ENCODE peak calls at places on chromosomes 13 and 19, in nine cellular contexts. One of them, this sample, is unnamed.

GRCh38 chr13:24683833-24684599 is 3.8 kb downstream of the ATP12A start:
- DNase-seq in NCI-H1417 treated with DMSO at 0.1 percent for 48 hours: no peak
- DNase-seq in sigmoid colon: no peak
- DNase-seq in activated CD4-positive, CD25-positive, alpha-beta regulatory T cell: peak; percentile 34
- DNase-seq in amygdala: no peak
- DNase-seq in CD4-positive, alpha-beta memory T cell: peak; percentile 56
- DNase-seq in activated CD4-positive, alpha-beta T cell treated with anti-CD3 and anti-CD28 coated beads, Interleukin-2, amount 50 U/mL, for 24 hours: peak; percentile 42
- DNase-seq in stimulated activated CD4-positive, alpha-beta T cell treated with anti-CD3 and anti-CD28 coated beads, Interleukin-2, amount 100 ng/mL, for 48 hours: peak; percentile 69
- DNase-seq in ELR: peak; percentile 55
- DNase-seq in this sample: peak; percentile 29

GRCh38 chr19:10205636-10206035 is 10.9 kb upstream of the DNMT1 start:
- DNase-seq in amygdala: no peak
- DNase-seq in sigmoid colon: no peak
- DNase-seq in activated CD4-positive, alpha-beta T cell treated with anti-CD3 and anti-CD28 coated beads, Interleukin-2, amount 50 U/mL, for 24 hours: no peak
- DNase-seq in ELR: no peak
- DNase-seq in stimulated activated CD4-positive, alpha-beta T cell treated with anti-CD3 and anti-CD28 coated beads, Interleukin-2, amount 100 ng/mL, for 48 hours: no peak
- DNase-seq in NCI-H1417 treated with DMSO at 0.1 percent for 48 hours: no peak
- DNase-seq in activated CD4-positive, CD25-positive, alpha-beta regulatory T cell: no peak
- DNase-seq in CD4-positive, alpha-beta memory T cell: no peak
- DNase-seq in this sample: no peak

GRCh38 chr19:7970716-7971448 is 27.4 kb upstream of the TIMM44 start:
- DNase-seq in NCI-H1417 treated with DMSO at 0.1 percent for 48 hours: no peak
- DNase-seq in CD4-positive, alpha-beta memory T cell: no peak
- DNase-seq in activated CD4-positive, alpha-beta T cell treated with anti-CD3 and anti-CD28 coated beads, Interleukin-2, amount 50 U/mL, for 24 hours: no peak
- DNase-seq in ELR: peak; percentile 64
- DNase-seq in stimulated activated CD4-positive, alpha-beta T cell treated with anti-CD3 and anti-CD28 coated beads, Interleukin-2, amount 100 ng/mL, for 48 hours: peak; percentile 15
- DNase-seq in amygdala: no peak
- DNase-seq in sigmoid colon: no peak
- DNase-seq in activated CD4-positive, CD25-positive, alpha-beta regulatory T cell: no peak
- DNase-seq in this sample: no peak

GRCh38 chr19:4342421-4343055 is 824 bp upstream of the MPND start:
- DNase-seq in NCI-H1417 treated with DMSO at 0.1 percent for 48 hours: peak; percentile 100
- DNase-seq in amygdala: peak; percentile 100
- DNase-seq in activated CD4-positive, alpha-beta T cell treated with anti-CD3 and anti-CD28 coated beads, Interleukin-2, amount 50 U/mL, for 24 hours: peak; percentile 94
- DNase-seq in ELR: peak; percentile 100
- DNase-seq in CD4-positive, alpha-beta memory T cell: peak; percentile 98
- DNase-seq in sigmoid colon: peak; percentile 99
- DNase-seq in activated CD4-positive, CD25-positive, alpha-beta regulatory T cell: peak; percentile 90
- DNase-seq in stimulated activated CD4-positive, alpha-beta T cell treated with anti-CD3 and anti-CD28 coated beads, Interleukin-2, amount 100 ng/mL, for 48 hours: peak; percentile 82
- DNase-seq in this sample: peak; percentile 83

GRCh38 chr19:58305932-58306323 is 751 bp downstream of the ERVK3-1 start:
- DNase-seq in sigmoid colon: no peak
- DNase-seq in stimulated activated CD4-positive, alpha-beta T cell treated with anti-CD3 and anti-CD28 coated beads, Interleukin-2, amount 100 ng/mL, for 48 hours: no peak
- DNase-seq in amygdala: no peak
- DNase-seq in activated CD4-positive, alpha-beta T cell treated with anti-CD3 and anti-CD28 coated beads, Interleukin-2, amount 50 U/mL, for 24 hours: no peak
- DNase-seq in activated CD4-positive, CD25-positive, alpha-beta regulatory T cell: no peak
- DNase-seq in ELR: no peak
- DNase-seq in CD4-positive, alpha-beta memory T cell: peak; percentile 40
- DNase-seq in NCI-H1417 treated with DMSO at 0.1 percent for 48 hours: no peak
- DNase-seq in this sample: no peak

GRCh38 chr13:46210362-46211083 is 1.2 kb upstream of the LRRC63 start:
- DNase-seq in amygdala: no peak
- DNase-seq in NCI-H1417 treated with DMSO at 0.1 percent for 48 hours: no peak
- DNase-seq in activated CD4-positive, alpha-beta T cell treated with anti-CD3 and anti-CD28 coated beads, Interleukin-2, amount 50 U/mL, for 24 hours: no peak
- DNase-seq in sigmoid colon: no peak
- DNase-seq in activated CD4-positive, CD25-positive, alpha-beta regulatory T cell: no peak
- DNase-seq in stimulated activated CD4-positive, alpha-beta T cell treated with anti-CD3 and anti-CD28 coated beads, Interleukin-2, amount 100 ng/mL, for 48 hours: no peak
- DNase-seq in ELR: no peak
- DNase-seq in CD4-positive, alpha-beta memory T cell: no peak
- DNase-seq in this sample: no peak

GRCh38 chr13:89967701-89968100 is 1379.8 kb upstream of the MIR17HG start:
- DNase-seq in amygdala: no peak
- DNase-seq in activated CD4-positive, CD25-positive, alpha-beta regulatory T cell: no peak
- DNase-seq in activated CD4-positive, alpha-beta T cell treated with anti-CD3 and anti-CD28 coated beads, Interleukin-2, amount 50 U/mL, for 24 hours: no peak
- DNase-seq in ELR: no peak
- DNase-seq in CD4-positive, alpha-beta memory T cell: no peak
- DNase-seq in stimulated activated CD4-positive, alpha-beta T cell treated with anti-CD3 and anti-CD28 coated beads, Interleukin-2, amount 100 ng/mL, for 48 hours: no peak
- DNase-seq in NCI-H1417 treated with DMSO at 0.1 percent for 48 hours: no peak
- DNase-seq in sigmoid colon: no peak
- DNase-seq in this sample: no peak

GRCh38 chr19:10514211-10515145 is 2.8 kb downstream of the S1PR5 start:
- DNase-seq in NCI-H1417 treated with DMSO at 0.1 percent for 48 hours: no peak
- DNase-seq in CD4-positive, alpha-beta memory T cell: no peak
- DNase-seq in ELR: no peak
- DNase-seq in sigmoid colon: no peak
- DNase-seq in stimulated activated CD4-positive, alpha-beta T cell treated with anti-CD3 and anti-CD28 coated beads, Interleukin-2, amount 100 ng/mL, for 48 hours: peak; percentile 33
- DNase-seq in amygdala: no peak
- DNase-seq in activated CD4-positive, CD25-positive, alpha-beta regulatory T cell: no peak
- DNase-seq in activated CD4-positive, alpha-beta T cell treated with anti-CD3 and anti-CD28 coated beads, Interleukin-2, amount 50 U/mL, for 24 hours: no peak
- DNase-seq in this sample: peak; percentile 9

GRCh38 chr13:28473044-28473443 is 21.9 kb downstream of the FLT1 start:
- DNase-seq in CD4-positive, alpha-beta memory T cell: no peak
- DNase-seq in activated CD4-positive, alpha-beta T cell treated with anti-CD3 and anti-CD28 coated beads, Interleukin-2, amount 50 U/mL, for 24 hours: no peak
- DNase-seq in NCI-H1417 treated with DMSO at 0.1 percent for 48 hours: no peak
- DNase-seq in stimulated activated CD4-positive, alpha-beta T cell treated with anti-CD3 and anti-CD28 coated beads, Interleukin-2, amount 100 ng/mL, for 48 hours: no peak
- DNase-seq in ELR: no peak
- DNase-seq in activated CD4-positive, CD25-positive, alpha-beta regulatory T cell: no peak
- DNase-seq in sigmoid colon: no peak
- DNase-seq in amygdala: no peak
- DNase-seq in this sample: no peak

GRCh38 chr13:33034061-33034460 is 17.8 kb downstream of the KL start:
- DNase-seq in ELR: no peak
- DNase-seq in activated CD4-positive, alpha-beta T cell treated with anti-CD3 and anti-CD28 coated beads, Interleukin-2, amount 50 U/mL, for 24 hours: no peak
- DNase-seq in NCI-H1417 treated with DMSO at 0.1 percent for 48 hours: no peak
- DNase-seq in stimulated activated CD4-positive, alpha-beta T cell treated with anti-CD3 and anti-CD28 coated beads, Interleukin-2, amount 100 ng/mL, for 48 hours: no peak
- DNase-seq in activated CD4-positive, CD25-positive, alpha-beta regulatory T cell: no peak
- DNase-seq in sigmoid colon: no peak
- DNase-seq in CD4-positive, alpha-beta memory T cell: no peak
- DNase-seq in amygdala: no peak
- DNase-seq in this sample: no peak

GRCh38 chr19:45443462-45444317 is 20.0 kb upstream of the ERCC1 start:
- DNase-seq in CD4-positive, alpha-beta memory T cell: peak; percentile 75
- DNase-seq in stimulated activated CD4-positive, alpha-beta T cell treated with anti-CD3 and anti-CD28 coated beads, Interleukin-2, amount 100 ng/mL, for 48 hours: peak; percentile 40
- DNase-seq in amygdala: peak; percentile 65
- DNase-seq in activated CD4-positive, alpha-beta T cell treated with anti-CD3 and anti-CD28 coated beads, Interleukin-2, amount 50 U/mL, for 24 hours: peak; percentile 31
- DNase-seq in sigmoid colon: peak; percentile 99
- DNase-seq in ELR: peak; percentile 96
- DNase-seq in NCI-H1417 treated with DMSO at 0.1 percent for 48 hours: no peak
- DNase-seq in activated CD4-positive, CD25-positive, alpha-beta regulatory T cell: no peak
- DNase-seq in this sample: peak; percentile 30

GRCh38 chr13:113785051-113786010 is 26.3 kb downstream of the TMEM255B start:
- DNase-seq in amygdala: no peak
- DNase-seq in NCI-H1417 treated with DMSO at 0.1 percent for 48 hours: no peak
- DNase-seq in sigmoid colon: no peak
- DNase-seq in activated CD4-positive, CD25-positive, alpha-beta regulatory T cell: no peak
- DNase-seq in ELR: peak; percentile 97
- DNase-seq in activated CD4-positive, alpha-beta T cell treated with anti-CD3 and anti-CD28 coated beads, Interleukin-2, amount 50 U/mL, for 24 hours: no peak
- DNase-seq in stimulated activated CD4-positive, alpha-beta T cell treated with anti-CD3 and anti-CD28 coated beads, Interleukin-2, amount 100 ng/mL, for 48 hours: peak; percentile 10
- DNase-seq in CD4-positive, alpha-beta memory T cell: no peak
- DNase-seq in this sample: no peak

GRCh38 chr13:25709088-25709487 is 337.3 kb downstream of the ATP8A2 start:
- DNase-seq in activated CD4-positive, CD25-positive, alpha-beta regulatory T cell: no peak
- DNase-seq in stimulated activated CD4-positive, alpha-beta T cell treated with anti-CD3 and anti-CD28 coated beads, Interleukin-2, amount 100 ng/mL, for 48 hours: no peak
- DNase-seq in NCI-H1417 treated with DMSO at 0.1 percent for 48 hours: no peak
- DNase-seq in activated CD4-positive, alpha-beta T cell treated with anti-CD3 and anti-CD28 coated beads, Interleukin-2, amount 50 U/mL, for 24 hours: no peak
- DNase-seq in sigmoid colon: no peak
- DNase-seq in CD4-positive, alpha-beta memory T cell: no peak
- DNase-seq in amygdala: no peak
- DNase-seq in ELR: no peak
- DNase-seq in this sample: no peak

GRCh38 chr13:111347438-111347837 is 27.0 kb downstream of the TEX29 start:
- DNase-seq in activated CD4-positive, alpha-beta T cell treated with anti-CD3 and anti-CD28 coated beads, Interleukin-2, amount 50 U/mL, for 24 hours: no peak
- DNase-seq in ELR: peak; percentile 6
- DNase-seq in sigmoid colon: no peak
- DNase-seq in activated CD4-positive, CD25-positive, alpha-beta regulatory T cell: no peak
- DNase-seq in CD4-positive, alpha-beta memory T cell: no peak
- DNase-seq in amygdala: no peak
- DNase-seq in stimulated activated CD4-positive, alpha-beta T cell treated with anti-CD3 and anti-CD28 coated beads, Interleukin-2, amount 100 ng/mL, for 48 hours: no peak
- DNase-seq in NCI-H1417 treated with DMSO at 0.1 percent for 48 hours: no peak
- DNase-seq in this sample: no peak

GRCh38 chr19:4988770-4989251 is 19.9 kb downstream of the KDM4B start:
- DNase-seq in amygdala: no peak
- DNase-seq in ELR: peak; percentile 92
- DNase-seq in activated CD4-positive, alpha-beta T cell treated with anti-CD3 and anti-CD28 coated beads, Interleukin-2, amount 50 U/mL, for 24 hours: no peak
- DNase-seq in NCI-H1417 treated with DMSO at 0.1 percent for 48 hours: no peak
- DNase-seq in stimulated activated CD4-positive, alpha-beta T cell treated with anti-CD3 and anti-CD28 coated beads, Interleukin-2, amount 100 ng/mL, for 48 hours: no peak
- DNase-seq in sigmoid colon: peak; percentile 90
- DNase-seq in CD4-positive, alpha-beta memory T cell: no peak
- DNase-seq in activated CD4-positive, CD25-positive, alpha-beta regulatory T cell: no peak
- DNase-seq in this sample: no peak

GRCh38 chr19:2618611-2619010 is 83.9 kb downstream of the GNG7 start:
- DNase-seq in activated CD4-positive, alpha-beta T cell treated with anti-CD3 and anti-CD28 coated beads, Interleukin-2, amount 50 U/mL, for 24 hours: peak; percentile 76
- DNase-seq in sigmoid colon: peak; percentile 80
- DNase-seq in ELR: peak; percentile 76
- DNase-seq in activated CD4-positive, CD25-positive, alpha-beta regulatory T cell: peak; percentile 27
- DNase-seq in stimulated activated CD4-positive, alpha-beta T cell treated with anti-CD3 and anti-CD28 coated beads, Interleukin-2, amount 100 ng/mL, for 48 hours: peak; percentile 74
- DNase-seq in CD4-positive, alpha-beta memory T cell: peak; percentile 84
- DNase-seq in amygdala: no peak
- DNase-seq in NCI-H1417 treated with DMSO at 0.1 percent for 48 hours: no peak
- DNase-seq in this sample: peak; percentile 27

GRCh38 chr13:95608640-95609280 is 35.7 kb downstream of the DZIP1 start:
- DNase-seq in ELR: no peak
- DNase-seq in CD4-positive, alpha-beta memory T cell: no peak
- DNase-seq in activated CD4-positive, alpha-beta T cell treated with anti-CD3 and anti-CD28 coated beads, Interleukin-2, amount 50 U/mL, for 24 hours: no peak
- DNase-seq in NCI-H1417 treated with DMSO at 0.1 percent for 48 hours: no peak
- DNase-seq in activated CD4-positive, CD25-positive, alpha-beta regulatory T cell: no peak
- DNase-seq in stimulated activated CD4-positive, alpha-beta T cell treated with anti-CD3 and anti-CD28 coated beads, Interleukin-2, amount 100 ng/mL, for 48 hours: no peak
- DNase-seq in sigmoid colon: no peak
- DNase-seq in amygdala: no peak
- DNase-seq in this sample: no peak

GRCh38 chr13:31349156-31349555 is 149.4 kb downstream of the B3GLCT start:
- DNase-seq in amygdala: no peak
- DNase-seq in CD4-positive, alpha-beta memory T cell: no peak
- DNase-seq in activated CD4-positive, CD25-positive, alpha-beta regulatory T cell: no peak
- DNase-seq in ELR: peak; percentile 2
- DNase-seq in stimulated activated CD4-positive, alpha-beta T cell treated with anti-CD3 and anti-CD28 coated beads, Interleukin-2, amount 100 ng/mL, for 48 hours: no peak
- DNase-seq in sigmoid colon: no peak
- DNase-seq in NCI-H1417 treated with DMSO at 0.1 percent for 48 hours: no peak
- DNase-seq in activated CD4-positive, alpha-beta T cell treated with anti-CD3 and anti-CD28 coated beads, Interleukin-2, amount 50 U/mL, for 24 hours: no peak
- DNase-seq in this sample: no peak

GRCh38 chr19:495440-496332 is 600 bp upstream of the MADCAM1 start:
- DNase-seq in activated CD4-positive, alpha-beta T cell treated with anti-CD3 and anti-CD28 coated beads, Interleukin-2, amount 50 U/mL, for 24 hours: no peak
- DNase-seq in stimulated activated CD4-positive, alpha-beta T cell treated with anti-CD3 and anti-CD28 coated beads, Interleukin-2, amount 100 ng/mL, for 48 hours: peak; percentile 70
- DNase-seq in amygdala: peak; percentile 30
- DNase-seq in sigmoid colon: no peak
- DNase-seq in activated CD4-positive, CD25-positive, alpha-beta regulatory T cell: no peak
- DNase-seq in NCI-H1417 treated with DMSO at 0.1 percent for 48 hours: no peak
- DNase-seq in ELR: peak; percentile 69
- DNase-seq in CD4-positive, alpha-beta memory T cell: peak; percentile 39
- DNase-seq in this sample: no peak

GRCh38 chr13:112245179-112245724 is 130.9 kb upstream of the SPACA7 start:
- DNase-seq in activated CD4-positive, CD25-positive, alpha-beta regulatory T cell: no peak
- DNase-seq in amygdala: no peak
- DNase-seq in stimulated activated CD4-positive, alpha-beta T cell treated with anti-CD3 and anti-CD28 coated beads, Interleukin-2, amount 100 ng/mL, for 48 hours: no peak
- DNase-seq in CD4-positive, alpha-beta memory T cell: no peak
- DNase-seq in ELR: no peak
- DNase-seq in sigmoid colon: peak; percentile 50
- DNase-seq in activated CD4-positive, alpha-beta T cell treated with anti-CD3 and anti-CD28 coated beads, Interleukin-2, amount 50 U/mL, for 24 hours: no peak
- DNase-seq in NCI-H1417 treated with DMSO at 0.1 percent for 48 hours: no peak
- DNase-seq in this sample: no peak

GRCh38 chr19:15124572-15125231 is 17.5 kb downstream of the SYDE1 start:
- DNase-seq in activated CD4-positive, CD25-positive, alpha-beta regulatory T cell: no peak
- DNase-seq in CD4-positive, alpha-beta memory T cell: no peak
- DNase-seq in stimulated activated CD4-positive, alpha-beta T cell treated with anti-CD3 and anti-CD28 coated beads, Interleukin-2, amount 100 ng/mL, for 48 hours: no peak
- DNase-seq in activated CD4-positive, alpha-beta T cell treated with anti-CD3 and anti-CD28 coated beads, Interleukin-2, amount 50 U/mL, for 24 hours: no peak
- DNase-seq in NCI-H1417 treated with DMSO at 0.1 percent for 48 hours: peak; percentile 43
- DNase-seq in ELR: no peak
- DNase-seq in amygdala: no peak
- DNase-seq in sigmoid colon: peak; percentile 76
- DNase-seq in this sample: no peak

GRCh38 chr13:110647365-110647737 is 32.0 kb downstream of the NAXD start:
- DNase-seq in CD4-positive, alpha-beta memory T cell: no peak
- DNase-seq in ELR: no peak
- DNase-seq in NCI-H1417 treated with DMSO at 0.1 percent for 48 hours: no peak
- DNase-seq in activated CD4-positive, alpha-beta T cell treated with anti-CD3 and anti-CD28 coated beads, Interleukin-2, amount 50 U/mL, for 24 hours: no peak
- DNase-seq in sigmoid colon: peak; percentile 61
- DNase-seq in amygdala: no peak
- DNase-seq in stimulated activated CD4-positive, alpha-beta T cell treated with anti-CD3 and anti-CD28 coated beads, Interleukin-2, amount 100 ng/mL, for 48 hours: no peak
- DNase-seq in activated CD4-positive, CD25-positive, alpha-beta regulatory T cell: no peak
- DNase-seq in this sample: no peak

GRCh38 chr13:110811008-110811720 is 97.7 kb downstream of the ING1 start:
- DNase-seq in NCI-H1417 treated with DMSO at 0.1 percent for 48 hours: no peak
- DNase-seq in ELR: no peak
- DNase-seq in amygdala: no peak
- DNase-seq in sigmoid colon: no peak
- DNase-seq in activated CD4-positive, alpha-beta T cell treated with anti-CD3 and anti-CD28 coated beads, Interleukin-2, amount 50 U/mL, for 24 hours: no peak
- DNase-seq in stimulated activated CD4-positive, alpha-beta T cell treated with anti-CD3 and anti-CD28 coated beads, Interleukin-2, amount 100 ng/mL, for 48 hours: no peak
- DNase-seq in CD4-positive, alpha-beta memory T cell: no peak
- DNase-seq in activated CD4-positive, CD25-positive, alpha-beta regulatory T cell: no peak
- DNase-seq in this sample: no peak

GRCh38 chr13:95403349-95404140 is 102.3 kb upstream of the ABCC4 start:
- DNase-seq in amygdala: no peak
- DNase-seq in activated CD4-positive, CD25-positive, alpha-beta regulatory T cell: no peak
- DNase-seq in CD4-positive, alpha-beta memory T cell: no peak
- DNase-seq in activated CD4-positive, alpha-beta T cell treated with anti-CD3 and anti-CD28 coated beads, Interleukin-2, amount 50 U/mL, for 24 hours: no peak
- DNase-seq in sigmoid colon: no peak
- DNase-seq in stimulated activated CD4-positive, alpha-beta T cell treated with anti-CD3 and anti-CD28 coated beads, Interleukin-2, amount 100 ng/mL, for 48 hours: no peak
- DNase-seq in ELR: peak; percentile 17
- DNase-seq in NCI-H1417 treated with DMSO at 0.1 percent for 48 hours: no peak
- DNase-seq in this sample: no peak

This sample was measured in activated T-helper 1 cell treated with anti-CD3 and anti-CD28 coated beads, Interleukin-2, amount 50 U/mL, for 16 hours.